ENCODE peak calls at places on chromosomes 12 and 14, in five cellular contexts. One of them, this sample, is unnamed.

GRCh38 chr14:71206766-71207371 is 299.6 kb downstream of the PCNX1 start:
- DNase-seq in CD8-positive, alpha-beta T cell: no peak
- DNase-seq in sciatic nerve: no peak
- DNase-seq in KG1: no peak
- DNase-seq in AG09319: peak
- DNase-seq in this sample: no peak

GRCh38 chr12:26953447-26953846 is 15.2 kb downstream of the FGFR1OP2 start:
- DNase-seq in CD8-positive, alpha-beta T cell: no peak
- DNase-seq in sciatic nerve: no peak
- DNase-seq in AG09319: no peak
- DNase-seq in KG1: no peak
- DNase-seq in this sample: no peak

GRCh38 chr12:50102186-50102585 is 1.6 kb upstream of the GPD1 start:
- DNase-seq in sciatic nerve: no peak
- DNase-seq in AG09319: no peak
- DNase-seq in CD8-positive, alpha-beta T cell: no peak
- DNase-seq in KG1: no peak
- DNase-seq in this sample: no peak

GRCh38 chr14:97458302-97459137 is 661.3 kb downstream of the VRK1 start:
- DNase-seq in sciatic nerve: no peak
- DNase-seq in KG1: no peak
- DNase-seq in AG09319: no peak
- DNase-seq in CD8-positive, alpha-beta T cell: peak
- DNase-seq in this sample: peak

GRCh38 chr12:27523305-27523641 is 733 bp upstream of the PPFIBP1 start:
- DNase-seq in AG09319: no peak
- DNase-seq in sciatic nerve: no peak
- DNase-seq in CD8-positive, alpha-beta T cell: no peak
- DNase-seq in KG1: no peak
- DNase-seq in this sample: no peak

GRCh38 chr12:111741235-111741812 is 25.4 kb upstream of the ALDH2 start:
- DNase-seq in AG09319: no peak
- DNase-seq in KG1: no peak
- DNase-seq in sciatic nerve: no peak
- DNase-seq in CD8-positive, alpha-beta T cell: no peak
- DNase-seq in this sample: no peak

GRCh38 chr12:6639151-6639773 is 3.5 kb upstream of the LPAR5 start:
- DNase-seq in CD8-positive, alpha-beta T cell: no peak
- DNase-seq in AG09319: no peak
- DNase-seq in sciatic nerve: no peak
- DNase-seq in KG1: no peak
- DNase-seq in this sample: no peak

GRCh38 chr14:20973501-20973900 is 16.3 kb upstream of the METTL17 start:
- DNase-seq in AG09319: no peak
- DNase-seq in KG1: no peak
- DNase-seq in CD8-positive, alpha-beta T cell: no peak
- DNase-seq in sciatic nerve: no peak
- DNase-seq in this sample: no peak

GRCh38 chr14:57085801-57086200 is 182.9 kb downstream of the EXOC5 start:
- DNase-seq in AG09319: no peak
- DNase-seq in KG1: no peak
- DNase-seq in sciatic nerve: no peak
- DNase-seq in CD8-positive, alpha-beta T cell: no peak
- DNase-seq in this sample: no peak

GRCh38 chr14:96264850-96265249 is 8.8 kb downstream of the BDKRB1 start:
- DNase-seq in KG1: no peak
- DNase-seq in sciatic nerve: no peak
- DNase-seq in CD8-positive, alpha-beta T cell: no peak
- DNase-seq in AG09319: no peak
- DNase-seq in this sample: no peak

GRCh38 chr12:113142173-113142885 is 6.8 kb upstream of the RASAL1 start:
- DNase-seq in CD8-positive, alpha-beta T cell: no peak
- DNase-seq in KG1: no peak
- DNase-seq in sciatic nerve: peak
- DNase-seq in AG09319: no peak
- DNase-seq in this sample: no peak

GRCh38 chr14:77195766-77196165 is 14.2 kb downstream of the TMEM63C start:
- DNase-seq in sciatic nerve: no peak
- DNase-seq in AG09319: no peak
- DNase-seq in KG1: no peak
- DNase-seq in CD8-positive, alpha-beta T cell: no peak
- DNase-seq in this sample: no peak

GRCh38 chr12:70806827-70807226 is 113.7 kb downstream of the PTPRR start:
- DNase-seq in AG09319: no peak
- DNase-seq in CD8-positive, alpha-beta T cell: no peak
- DNase-seq in KG1: no peak
- DNase-seq in sciatic nerve: no peak
- DNase-seq in this sample: no peak

GRCh38 chr14:27015046-27015445 is 417.2 kb upstream of the NOVA1 start:
- DNase-seq in AG09319: no peak
- DNase-seq in CD8-positive, alpha-beta T cell: no peak
- DNase-seq in KG1: no peak
- DNase-seq in sciatic nerve: no peak
- DNase-seq in this sample: no peak

GRCh38 chr12:123971770-123972447 is 722 bp downstream of the CCDC92 start:
- DNase-seq in AG09319: no peak
- DNase-seq in CD8-positive, alpha-beta T cell: peak
- DNase-seq in KG1: no peak
- DNase-seq in sciatic nerve: peak
- DNase-seq in this sample: peak

GRCh38 chr12:106179086-106179485 is 40.3 kb upstream of the NUAK1 start:
- DNase-seq in CD8-positive, alpha-beta T cell: no peak
- DNase-seq in KG1: no peak
- DNase-seq in sciatic nerve: peak
- DNase-seq in AG09319: no peak
- DNase-seq in this sample: no peak

GRCh38 chr14:61620130-61620946 is 75.0 kb upstream of the HIF1A start:
- DNase-seq in KG1: no peak
- DNase-seq in CD8-positive, alpha-beta T cell: no peak
- DNase-seq in sciatic nerve: no peak
- DNase-seq in AG09319: peak
- DNase-seq in this sample: no peak

GRCh38 chr14:75350505-75351060 is 72.0 kb downstream of the FOS start:
- DNase-seq in CD8-positive, alpha-beta T cell: no peak
- DNase-seq in sciatic nerve: no peak
- DNase-seq in AG09319: no peak
- DNase-seq in KG1: no peak
- DNase-seq in this sample: no peak

GRCh38 chr12:52260351-52261210 is 13.9 kb upstream of the KRT86 start:
- DNase-seq in sciatic nerve: no peak
- DNase-seq in CD8-positive, alpha-beta T cell: no peak
- DNase-seq in KG1: no peak
- DNase-seq in AG09319: no peak
- DNase-seq in this sample: no peak

GRCh38 chr12:28292699-28293098 is 102.4 kb downstream of the CCDC91 start:
- DNase-seq in CD8-positive, alpha-beta T cell: no peak
- DNase-seq in KG1: no peak
- DNase-seq in sciatic nerve: no peak
- DNase-seq in AG09319: no peak
- DNase-seq in this sample: no peak

GRCh38 chr14:74218462-74218861 is 20.8 kb upstream of the VSX2 start:
- DNase-seq in sciatic nerve: no peak
- DNase-seq in CD8-positive, alpha-beta T cell: no peak
- DNase-seq in AG09319: no peak
- DNase-seq in KG1: no peak
- DNase-seq in this sample: no peak

GRCh38 chr14:55332654-55333570 is 61.7 kb downstream of the FBXO34 start:
- DNase-seq in sciatic nerve: no peak
- DNase-seq in CD8-positive, alpha-beta T cell: no peak
- DNase-seq in KG1: no peak
- DNase-seq in AG09319: no peak
- DNase-seq in this sample: peak

GRCh38 chr12:63382930-63383329 is 231.9 kb upstream of the AVPR1A start:
- DNase-seq in sciatic nerve: no peak
- DNase-seq in KG1: no peak
- DNase-seq in AG09319: no peak
- DNase-seq in CD8-positive, alpha-beta T cell: no peak
- DNase-seq in this sample: no peak

GRCh38 chr14:91246051-91246852 is 1.7 kb upstream of the GPR68 start:
- DNase-seq in AG09319: no peak
- DNase-seq in sciatic nerve: no peak
- DNase-seq in CD8-positive, alpha-beta T cell: peak
- DNase-seq in KG1: peak
- DNase-seq in this sample: peak

GRCh38 chr12:110741795-110742717 is 635 bp downstream of the PPP1CC start:
- DNase-seq in KG1: no peak
- DNase-seq in sciatic nerve: no peak
- DNase-seq in AG09319: no peak
- DNase-seq in CD8-positive, alpha-beta T cell: peak
- DNase-seq in this sample: no peak

GRCh38 chr12:66596189-66596588 is 82.7 kb downstream of the GRIP1 start:
- DNase-seq in KG1: no peak
- DNase-seq in sciatic nerve: no peak
- DNase-seq in CD8-positive, alpha-beta T cell: no peak
- DNase-seq in AG09319: no peak
- DNase-seq in this sample: no peak

GRCh38 chr14:24232645-24233537 is at the start of gene GMPR2:
- DNase-seq in sciatic nerve: no peak
- DNase-seq in CD8-positive, alpha-beta T cell: no peak
- DNase-seq in KG1: no peak
- DNase-seq in AG09319: no peak
- DNase-seq in this sample: peak

This sample was measured in activated T-helper 2 cell treated with anti-CD3 and anti-CD28 coated beads, Interferon-gamma antibody, Interleukin-2, Interleukin-4, amounts not matched to agents 10 μg/mL and 5 μg/mL and 100 μg/mL, durations not matched to agents 14 hours and 24 hours and 36 hours.